ENCODE peak calls at places on chromosome 1, in seven cellular contexts. N is T-cell; F is lung microvascular endothelial cell; T is KBM-7; E is activated CD8-positive, alpha-beta memory T cell treated with anti-CD3 and anti-CD28 coated beads for 48 hours; W is HL-60; Z is CD8-positive, alpha-beta T cell. M is an unnamed sample.

GRCh38 chr1:31786366-31787060 is 22.4 kb upstream of the ADGRB2 start:
- DNase-seq in N (no peak), F (no peak), T (no peak), E (no peak), W (no peak), Z (no peak), M (no peak)

GRCh38 chr1:229253170-229253974 is 17.5 kb upstream of the RAB4A start:
- DNase-seq in N (no peak), F (no peak), T (peak), E (no peak), W (peak), Z (no peak), M (no peak)

GRCh38 chr1:66443793-66444192 is 90.2 kb upstream of the SGIP1 start:
- DNase-seq in N (no peak), F (no peak), T (no peak), E (no peak), W (no peak), Z (no peak), M (no peak)

GRCh38 chr1:188769936-188770335 is 1707.7 kb downstream of the BRINP3 start:
- DNase-seq in N (no peak), F (no peak), T (no peak), E (no peak), W (no peak), Z (no peak), M (no peak)

GRCh38 chr1:171581766-171582165 is 40.3 kb upstream of the MYOCOS start:
- DNase-seq in N (no peak), F (no peak), T (no peak), E (no peak), W (no peak), Z (no peak), M (no peak)

GRCh38 chr1:48916121-48917069 is 139.7 kb upstream of the BEND5 start:
- DNase-seq in N (no peak), F (peak), T (peak), E (no peak), W (no peak), Z (no peak), M (no peak)

GRCh38 chr1:42422672-42423236 is 33.1 kb downstream of the ZMYND12 start:
- DNase-seq in N (no peak), F (no peak), T (no peak), E (no peak), W (no peak), Z (no peak), M (no peak)

GRCh38 chr1:86970938-86971337 is 56.5 kb downstream of the HS2ST1 start:
- DNase-seq in N (no peak), F (no peak), T (no peak), E (no peak), W (no peak), Z (no peak), M (no peak)

GRCh38 chr1:206658264-206658980 is 23.1 kb downstream of the DYRK3 start:
- DNase-seq in N (peak), F (peak), T (peak), E (no peak), W (peak), Z (peak), M (no peak)